ENCODE peak calls at places on chromosomes 5 and 9, in five cellular contexts. M is natural killer cell, Q is BJ, U is gastrocnemius medialis, J is fibroblast of pulmonary artery. K is an unnamed sample.

GRCh38 chr5:135020111-135020895 is 13.7 kb downstream of the PITX1 start:
- DNase-seq in Q (no peak), J (no peak), U (no peak), M (peak; percentile 2), K (no peak)

GRCh38 chr9:75123696-75124095 is 35.4 kb downstream of the OSTF1 start:
- DNase-seq in Q (no peak), J (no peak), U (no peak), M (no peak), K (no peak)

GRCh38 chr5:16902846-16903245 is 33.2 kb downstream of the MYO10 start:
- DNase-seq in M (no peak), Q (no peak), J (no peak), U (no peak), K (no peak)

GRCh38 chr5:72988769-72989168 is 32.9 kb downstream of the FCHO2 start:
- DNase-seq in J (peak; percentile 59), M (no peak), U (no peak), Q (no peak), K (no peak)

GRCh38 chr9:20353529-20353928 is 268.8 kb downstream of the MLLT3 start:
- DNase-seq in U (no peak), Q (no peak), J (no peak), M (no peak), K (no peak)

GRCh38 chr5:18314192-18314778 is 680.0 kb downstream of the TAF11L14 start:
- DNase-seq in J (peak; percentile 46), M (no peak), U (no peak), Q (no peak), K (no peak)

GRCh38 chr9:110031511-110032173 is 176.3 kb downstream of the C9orf152 start:
- DNase-seq in J (peak; percentile 77), Q (no peak), M (no peak), U (no peak), K (no peak)

GRCh38 chr9:124594215-124594614 is 87.0 kb upstream of the NR5A1 start:
- DNase-seq in U (no peak), Q (no peak), J (no peak), M (no peak), K (no peak)

GRCh38 chr5:174045470-174046025 is at the start of gene NSG2:
- DNase-seq in J (peak; percentile 88), M (no peak), U (peak; percentile 25), Q (peak; percentile 31), K (peak; percentile 91)

GRCh38 chr9:133995012-133995896 is 3.1 kb upstream of the VAV2 start:
- DNase-seq in U (no peak), J (no peak), M (no peak), Q (no peak), K (no peak)

GRCh38 chr9:114314256-114314867 is 8.5 kb upstream of the ORM1 start:
- DNase-seq in J (no peak), U (no peak), M (no peak), Q (no peak), K (peak; percentile 47)

GRCh38 chr5:65320250-65320649 is 161.5 kb downstream of the ADAMTS6 start:
- DNase-seq in M (no peak), Q (no peak), J (no peak), U (no peak), K (no peak)

GRCh38 chr5:176732736-176733585 is 77.4 kb upstream of the UNC5A start:
- DNase-seq in J (no peak), Q (no peak), M (no peak), U (no peak), K (no peak)

GRCh38 chr9:78533500-78533899 is 236.6 kb downstream of the PSAT1 start:
- DNase-seq in U (no peak), J (no peak), M (no peak), Q (no peak), K (no peak)

GRCh38 chr9:126107736-126108135 is 218.9 kb upstream of the MVB12B start:
- DNase-seq in J (no peak), U (no peak), M (no peak), Q (no peak), K (no peak)

GRCh38 chr9:134316444-134317160 is 9.7 kb upstream of the RXRA start:
- DNase-seq in Q (no peak), U (no peak), M (no peak), J (peak; percentile 41), K (no peak)

GRCh38 chr5:138942861-138943260 is 67.7 kb upstream of the LRRTM2 start:
- DNase-seq in J (no peak), Q (no peak), U (no peak), M (no peak), K (peak; percentile 49)

DNA sequence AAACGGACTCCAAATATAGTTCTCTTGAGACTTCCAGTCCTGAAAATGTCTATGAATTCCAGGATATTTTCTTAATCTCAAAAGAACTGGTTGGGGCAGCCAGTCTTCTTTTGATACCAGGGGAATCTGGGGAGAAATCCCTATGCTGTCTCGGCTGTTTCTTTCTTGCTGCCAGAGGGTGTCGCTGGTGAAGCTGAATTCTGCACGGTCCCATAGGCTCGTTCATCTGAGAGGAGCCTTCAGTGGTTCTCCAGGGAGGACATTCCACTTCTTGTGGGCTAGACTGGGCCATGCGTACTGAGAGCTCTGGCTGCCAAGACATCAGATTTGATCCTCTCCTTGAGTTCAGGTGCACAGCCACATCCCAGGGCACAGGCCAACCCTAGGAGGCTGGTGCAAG is 155.0 kb upstream of the CLINT1 start:
- DNase-seq in Q (no peak), J (peak; percentile 14), M (no peak), U (no peak), K (no peak)
- TF ChIP-seq CTCF in Q (peak; percentile 51), J (peak; percentile 20), M (no peak), U (no peak), K (peak; percentile 63)

GRCh38 chr9:38670542-38671371 is 49.2 kb downstream of the FAM240B start:
- DNase-seq in M (no peak), Q (no peak), J (no peak), U (no peak), K (no peak)
- TF ChIP-seq CTCF in M (no peak), Q (no peak), J (no peak), U (no peak), K (no peak)

GRCh38 chr5:155699385-155699784 is 627.6 kb upstream of the SGCD start:
- DNase-seq in U (no peak), M (no peak), J (no peak), Q (no peak), K (no peak)
- TF ChIP-seq CTCF in U (no peak), M (no peak), J (no peak), Q (no peak), K (no peak)

DNA sequence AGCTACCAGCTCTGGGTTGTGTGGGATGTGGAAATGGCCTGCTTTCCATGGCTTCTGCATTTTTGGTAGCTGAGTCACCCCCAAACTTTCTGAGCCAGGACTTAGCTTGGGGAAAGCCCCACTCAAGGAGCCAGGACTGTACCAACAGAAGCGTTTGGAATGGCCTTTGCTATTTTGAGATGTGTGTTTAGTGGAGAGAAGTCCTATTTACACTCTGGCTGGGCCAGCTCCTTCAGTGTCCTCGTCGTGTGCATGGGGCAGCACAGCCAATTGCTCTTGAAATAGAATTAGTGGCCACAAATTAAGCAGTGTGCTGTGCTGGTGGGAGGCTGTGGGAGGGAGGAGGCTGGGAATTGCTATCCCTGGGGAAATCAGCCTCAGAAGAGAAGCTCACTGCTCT is 51.6 kb downstream of the ENTREP1 start:
- DNase-seq in U (peak; percentile 42), M (no peak), Q (peak; percentile 60), J (peak; percentile 96), K (no peak)
- TF ChIP-seq CTCF in U (no peak), M (no peak), Q (no peak), J (no peak), K (no peak)

DNA sequence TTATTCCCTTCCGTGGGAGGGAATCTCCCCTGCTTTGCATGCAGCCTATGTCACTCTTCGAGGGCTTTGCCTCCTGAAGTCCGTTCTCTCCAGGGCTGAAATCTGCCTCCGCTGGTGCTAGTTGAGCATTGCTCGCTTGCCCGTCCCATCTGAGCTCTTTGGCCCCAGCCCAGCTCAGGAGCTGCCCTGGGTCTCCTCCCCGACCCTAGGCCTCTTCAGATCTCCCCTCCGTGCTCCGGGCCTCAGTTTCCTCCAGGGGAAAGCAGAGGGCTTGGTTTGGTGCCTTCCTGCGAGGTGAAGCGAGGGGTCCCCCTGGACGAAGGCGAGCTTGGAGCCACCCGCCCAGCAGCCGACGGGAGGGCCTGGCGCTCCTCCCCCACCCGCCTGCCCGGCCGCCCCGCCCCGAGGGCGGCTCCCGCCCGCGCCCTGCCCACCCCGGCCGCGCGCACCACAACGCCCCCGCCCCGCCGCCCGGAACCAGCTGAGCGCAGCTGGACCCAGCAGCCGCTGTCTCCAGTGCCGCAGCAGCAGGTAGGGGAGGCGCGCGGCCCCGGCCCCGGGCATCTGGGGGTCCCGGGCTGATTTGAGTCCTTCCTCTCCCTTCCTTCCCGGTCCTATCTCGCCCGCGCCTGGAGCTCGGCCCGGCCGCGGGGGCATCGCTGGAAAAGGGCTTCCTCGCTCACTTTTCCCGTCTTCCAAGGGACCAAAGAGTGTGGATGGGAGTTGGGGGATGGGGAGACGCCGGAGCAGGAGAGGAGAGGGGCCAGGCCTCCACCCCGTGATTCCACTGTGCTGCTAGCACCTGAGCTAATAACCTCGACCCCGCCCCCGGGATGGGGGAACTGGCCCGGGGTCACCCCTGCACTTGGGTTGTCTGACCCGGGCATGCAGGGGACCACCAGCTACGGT is at the start of gene GSN:
- DNase-seq in M (peak; percentile 61), U (peak; percentile 58), Q (no peak), J (peak; percentile 67), K (no peak)
- TF ChIP-seq CTCF in M (no peak), U (no peak), Q (peak; percentile 24), J (peak; percentile 11), K (peak; percentile 21)

DNA sequence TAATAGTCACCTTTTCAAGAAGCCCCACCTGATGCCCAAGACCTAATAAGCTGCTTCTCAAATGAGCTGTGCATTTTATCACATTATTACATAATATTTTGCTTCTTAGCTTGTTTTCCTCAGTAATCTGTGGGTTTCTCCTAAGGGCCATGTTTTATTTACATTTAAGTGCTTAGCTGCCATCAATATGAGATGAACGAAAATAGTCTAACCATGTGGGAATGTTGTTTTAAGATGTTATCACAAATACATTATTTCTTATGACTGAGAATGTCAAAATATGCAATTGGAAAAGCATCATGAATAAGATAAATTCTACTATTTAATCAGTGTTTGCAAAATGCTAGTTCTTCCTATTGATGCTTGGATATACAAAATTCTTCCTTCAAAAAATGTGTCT is 10.1 kb downstream of the ARRDC3 start:
- DNase-seq in Q (no peak), U (no peak), J (no peak), M (no peak), K (no peak)
- TF ChIP-seq CTCF in Q (no peak), U (no peak), J (no peak), M (no peak), K (no peak)

DNA sequence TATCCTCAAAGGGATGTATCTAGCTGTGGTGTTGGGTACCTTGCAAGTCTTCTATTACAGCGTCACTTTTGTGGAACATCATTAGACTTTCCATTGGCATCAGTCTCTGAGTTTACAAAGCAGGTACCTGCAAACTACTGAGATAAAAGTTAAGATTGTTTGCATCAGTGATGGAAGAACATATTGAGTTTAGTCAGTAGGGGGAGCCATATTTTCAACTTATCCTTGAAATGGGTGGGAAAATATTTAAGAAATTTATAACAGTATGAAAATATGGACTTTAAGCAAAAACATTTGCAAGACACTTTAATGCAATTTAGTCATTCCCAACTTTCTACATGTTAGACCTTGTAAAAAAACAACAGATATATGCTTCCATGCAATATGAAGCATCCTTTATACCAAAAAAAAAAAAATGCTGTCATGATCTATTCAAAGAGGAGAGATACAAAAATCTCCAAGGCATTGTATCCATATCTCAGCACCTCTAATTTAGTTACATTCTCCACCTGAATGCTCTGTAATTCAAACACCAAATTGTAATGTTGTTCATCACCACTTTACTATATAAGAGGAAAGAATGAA is 98.6 kb upstream of the ADAMTS19 start:
- DNase-seq in M (no peak), J (peak; percentile 53), U (no peak), Q (no peak), K (no peak)
- TF ChIP-seq CTCF in M (no peak), J (peak; percentile 70), U (no peak), Q (peak; percentile 35), K (peak; percentile 74)